ENCODE peak calls at places on chromosomes 5 and 9, in eight cellular contexts. N, C, G, B, Y, F, K and I are unnamed samples.

GRCh38 chr5:22892441-22892840 is 39.3 kb upstream of the CDH12 start:
- DNase-seq in N (peak), C (no peak), B (peak), G (no peak), F (no peak), K (no peak), Y (no peak), I (no peak)

GRCh38 chr5:32630867-32631491 is 45.6 kb downstream of the SUB1 start:
- DNase-seq in C (no peak), K (no peak), F (no peak), B (no peak), N (no peak), G (no peak), Y (no peak), I (no peak)

GRCh38 chr5:90888511-90889324 is 330.1 kb downstream of the ADGRV1 start:
- DNase-seq in C (no peak), K (no peak), B (no peak), Y (no peak), G (no peak), F (no peak), N (peak), I (no peak)

GRCh38 chr9:80964374-80964773 is 725.0 kb downstream of the TLE1 start:
- DNase-seq in F (no peak), Y (no peak), C (no peak), B (no peak), K (no peak), N (no peak), G (no peak), I (no peak)

GRCh38 chr5:11903614-11904269 is 504 bp downstream of the CTNND2 start:
- DNase-seq in Y (no peak), B (no peak), G (peak), C (peak), N (peak), K (peak), F (peak), I (no peak)

GRCh38 chr9:5870691-5871090 is 20.0 kb upstream of the MLANA start:
- DNase-seq in G (no peak), K (no peak), C (no peak), F (no peak), Y (no peak), N (no peak), B (no peak), I (no peak)

GRCh38 chr5:171750316-171750788 is 35.3 kb upstream of the SMIM23 start:
- DNase-seq in N (no peak), B (peak), K (no peak), C (no peak), F (peak), G (peak), Y (no peak), I (no peak)

GRCh38 chr5:154757647-154758406 is 2.6 kb downstream of the LARP1 start:
- DNase-seq in K (no peak), F (no peak), C (no peak), N (peak), G (no peak), Y (peak), B (peak), I (peak)

GRCh38 chr5:177098772-177099152 is 12.0 kb downstream of the FGFR4 start:
- DNase-seq in B (peak), F (no peak), K (no peak), Y (no peak), G (no peak), C (no peak), N (no peak), I (no peak)

GRCh38 chr9:134210908-134211810 is 46.8 kb upstream of the RNU6ATAC start:
- DNase-seq in F (no peak), G (peak), N (no peak), B (no peak), Y (no peak), K (no peak), C (no peak), I (no peak)

GRCh38 chr9:69211424-69212036 is 37.5 kb downstream of the TJP2 start:
- DNase-seq in B (no peak), Y (no peak), N (no peak), F (no peak), K (no peak), G (no peak), C (no peak), I (no peak)

GRCh38 chr9:115296831-115297565 is 179.0 kb upstream of the TNC start:
- DNase-seq in N (no peak), F (no peak), B (peak), K (no peak), Y (no peak), G (no peak), C (no peak), I (no peak)